ENCODE peak calls at places on chromosomes 6 and 20, in ten cellular contexts. One of them, this sample, is unnamed.

GRCh38 chr20:13207016-13207415 is 14.1 kb upstream of the ISM1 start:
- DNase-seq in OCI-LY7: no peak
- DNase-seq in AG09319: no peak
- DNase-seq in NCI-H2029: no peak
- DNase-seq in activated CD4-positive, alpha-beta T cell treated with anti-CD3 and anti-CD28 coated beads, Interleukin-2, amount 10 ng/mL, durations not matched to agents 7 days and 5 days: no peak
- DNase-seq in SHP77: no peak
- DNase-seq in hypothalamus: no peak
- DNase-seq in EL: no peak
- DNase-seq in NCI-H2081: no peak
- DNase-seq in kidney tubule cell: no peak
- DNase-seq in this sample: no peak

GRCh38 chr20:22771706-22772105 is 187.3 kb upstream of the FOXA2 start:
- DNase-seq in OCI-LY7: no peak
- DNase-seq in AG09319: no peak
- DNase-seq in NCI-H2029: no peak
- DNase-seq in activated CD4-positive, alpha-beta T cell treated with anti-CD3 and anti-CD28 coated beads, Interleukin-2, amount 10 ng/mL, durations not matched to agents 7 days and 5 days: no peak
- DNase-seq in SHP77: no peak
- DNase-seq in hypothalamus: no peak
- DNase-seq in EL: no peak
- DNase-seq in NCI-H2081: no peak
- DNase-seq in kidney tubule cell: peak
- DNase-seq in this sample: no peak

GRCh38 chr6:161481786-161482516 is 208.1 kb upstream of the AGPAT4 start:
- DNase-seq in OCI-LY7: no peak
- DNase-seq in AG09319: no peak
- DNase-seq in NCI-H2029: no peak
- DNase-seq in activated CD4-positive, alpha-beta T cell treated with anti-CD3 and anti-CD28 coated beads, Interleukin-2, amount 10 ng/mL, durations not matched to agents 7 days and 5 days: no peak
- DNase-seq in SHP77: no peak
- DNase-seq in hypothalamus: no peak
- DNase-seq in EL: no peak
- DNase-seq in NCI-H2081: no peak
- DNase-seq in kidney tubule cell: peak
- DNase-seq in this sample: no peak

GRCh38 chr6:34671801-34672656 is 24.5 kb downstream of the ILRUN start:
- DNase-seq in OCI-LY7: peak
- DNase-seq in AG09319: no peak
- DNase-seq in NCI-H2029: no peak
- DNase-seq in activated CD4-positive, alpha-beta T cell treated with anti-CD3 and anti-CD28 coated beads, Interleukin-2, amount 10 ng/mL, durations not matched to agents 7 days and 5 days: peak
- DNase-seq in SHP77: no peak
- DNase-seq in hypothalamus: no peak
- DNase-seq in EL: peak
- DNase-seq in NCI-H2081: no peak
- DNase-seq in kidney tubule cell: no peak
- DNase-seq in this sample: peak

GRCh38 chr20:9744551-9744950 is 94.3 kb downstream of the PAK5 start:
- DNase-seq in OCI-LY7: no peak
- DNase-seq in AG09319: no peak
- DNase-seq in NCI-H2029: no peak
- DNase-seq in activated CD4-positive, alpha-beta T cell treated with anti-CD3 and anti-CD28 coated beads, Interleukin-2, amount 10 ng/mL, durations not matched to agents 7 days and 5 days: no peak
- DNase-seq in SHP77: no peak
- DNase-seq in hypothalamus: no peak
- DNase-seq in EL: no peak
- DNase-seq in NCI-H2081: no peak
- DNase-seq in kidney tubule cell: no peak
- DNase-seq in this sample: peak

GRCh38 chr6:15689586-15690450 is 27.0 kb upstream of the DTNBP1 start:
- DNase-seq in OCI-LY7: no peak
- DNase-seq in AG09319: no peak
- DNase-seq in NCI-H2029: no peak
- DNase-seq in activated CD4-positive, alpha-beta T cell treated with anti-CD3 and anti-CD28 coated beads, Interleukin-2, amount 10 ng/mL, durations not matched to agents 7 days and 5 days: no peak
- DNase-seq in SHP77: no peak
- DNase-seq in hypothalamus: no peak
- DNase-seq in EL: no peak
- DNase-seq in NCI-H2081: no peak
- DNase-seq in kidney tubule cell: no peak
- DNase-seq in this sample: peak

GRCh38 chr20:48209102-48209501 is 423.8 kb upstream of the SULF2 start:
- DNase-seq in OCI-LY7: no peak
- DNase-seq in AG09319: no peak
- DNase-seq in NCI-H2029: no peak
- DNase-seq in activated CD4-positive, alpha-beta T cell treated with anti-CD3 and anti-CD28 coated beads, Interleukin-2, amount 10 ng/mL, durations not matched to agents 7 days and 5 days: no peak
- DNase-seq in SHP77: no peak
- DNase-seq in hypothalamus: no peak
- DNase-seq in EL: no peak
- DNase-seq in NCI-H2081: no peak
- DNase-seq in kidney tubule cell: no peak
- DNase-seq in this sample: no peak

GRCh38 chr20:43812216-43812615 is 85.4 kb upstream of the GTSF1L start:
- DNase-seq in OCI-LY7: no peak
- DNase-seq in AG09319: no peak
- DNase-seq in NCI-H2029: no peak
- DNase-seq in activated CD4-positive, alpha-beta T cell treated with anti-CD3 and anti-CD28 coated beads, Interleukin-2, amount 10 ng/mL, durations not matched to agents 7 days and 5 days: no peak
- DNase-seq in SHP77: no peak
- DNase-seq in hypothalamus: no peak
- DNase-seq in EL: no peak
- DNase-seq in NCI-H2081: no peak
- DNase-seq in kidney tubule cell: no peak
- DNase-seq in this sample: no peak

GRCh38 chr6:81451787-81452186 is 300.7 kb downstream of the TENT5A start:
- DNase-seq in OCI-LY7: no peak
- DNase-seq in AG09319: peak
- DNase-seq in NCI-H2029: peak
- DNase-seq in activated CD4-positive, alpha-beta T cell treated with anti-CD3 and anti-CD28 coated beads, Interleukin-2, amount 10 ng/mL, durations not matched to agents 7 days and 5 days: no peak
- DNase-seq in SHP77: peak
- DNase-seq in hypothalamus: no peak
- DNase-seq in EL: peak
- DNase-seq in NCI-H2081: no peak
- DNase-seq in kidney tubule cell: no peak
- DNase-seq in this sample: peak

GRCh38 chr6:6785163-6785521 is 196.6 kb downstream of the LY86 start:
- DNase-seq in OCI-LY7: no peak
- DNase-seq in AG09319: no peak
- DNase-seq in NCI-H2029: no peak
- DNase-seq in activated CD4-positive, alpha-beta T cell treated with anti-CD3 and anti-CD28 coated beads, Interleukin-2, amount 10 ng/mL, durations not matched to agents 7 days and 5 days: no peak
- DNase-seq in SHP77: no peak
- DNase-seq in hypothalamus: no peak
- DNase-seq in EL: no peak
- DNase-seq in NCI-H2081: no peak
- DNase-seq in kidney tubule cell: no peak
- DNase-seq in this sample: no peak

GRCh38 chr6:27242589-27243265 is 4.8 kb upstream of the PRSS16 start:
- DNase-seq in OCI-LY7: peak
- DNase-seq in AG09319: no peak
- DNase-seq in NCI-H2029: no peak
- DNase-seq in activated CD4-positive, alpha-beta T cell treated with anti-CD3 and anti-CD28 coated beads, Interleukin-2, amount 10 ng/mL, durations not matched to agents 7 days and 5 days: no peak
- DNase-seq in SHP77: no peak
- DNase-seq in hypothalamus: no peak
- DNase-seq in EL: no peak
- DNase-seq in NCI-H2081: no peak
- DNase-seq in kidney tubule cell: no peak
- DNase-seq in this sample: no peak

GRCh38 chr6:125224236-125224861 is 70.8 kb downstream of the TPD52L1 start:
- DNase-seq in OCI-LY7: no peak
- DNase-seq in AG09319: no peak
- DNase-seq in NCI-H2029: no peak
- DNase-seq in activated CD4-positive, alpha-beta T cell treated with anti-CD3 and anti-CD28 coated beads, Interleukin-2, amount 10 ng/mL, durations not matched to agents 7 days and 5 days: no peak
- DNase-seq in SHP77: no peak
- DNase-seq in hypothalamus: no peak
- DNase-seq in EL: peak
- DNase-seq in NCI-H2081: no peak
- DNase-seq in kidney tubule cell: no peak
- DNase-seq in this sample: no peak

GRCh38 chr6:137808836-137809315 is 58.2 kb upstream of the TNFAIP3 start:
- DNase-seq in OCI-LY7: no peak
- DNase-seq in AG09319: no peak
- DNase-seq in NCI-H2029: no peak
- DNase-seq in activated CD4-positive, alpha-beta T cell treated with anti-CD3 and anti-CD28 coated beads, Interleukin-2, amount 10 ng/mL, durations not matched to agents 7 days and 5 days: no peak
- DNase-seq in SHP77: no peak
- DNase-seq in hypothalamus: no peak
- DNase-seq in EL: no peak
- DNase-seq in NCI-H2081: no peak
- DNase-seq in kidney tubule cell: peak
- DNase-seq in this sample: no peak

GRCh38 chr6:160733045-160733646 is 31.1 kb downstream of the PLG start:
- DNase-seq in OCI-LY7: peak
- DNase-seq in AG09319: peak
- DNase-seq in NCI-H2029: peak
- DNase-seq in activated CD4-positive, alpha-beta T cell treated with anti-CD3 and anti-CD28 coated beads, Interleukin-2, amount 10 ng/mL, durations not matched to agents 7 days and 5 days: peak
- DNase-seq in SHP77: peak
- DNase-seq in hypothalamus: peak
- DNase-seq in EL: peak
- DNase-seq in NCI-H2081: peak
- DNase-seq in kidney tubule cell: peak
- DNase-seq in this sample: peak

GRCh38 chr20:24309596-24309995 is 159.8 kb upstream of the SYNDIG1 start:
- DNase-seq in OCI-LY7: no peak
- DNase-seq in AG09319: no peak
- DNase-seq in NCI-H2029: no peak
- DNase-seq in activated CD4-positive, alpha-beta T cell treated with anti-CD3 and anti-CD28 coated beads, Interleukin-2, amount 10 ng/mL, durations not matched to agents 7 days and 5 days: no peak
- DNase-seq in SHP77: no peak
- DNase-seq in hypothalamus: no peak
- DNase-seq in EL: no peak
- DNase-seq in NCI-H2081: no peak
- DNase-seq in kidney tubule cell: peak
- DNase-seq in this sample: no peak

GRCh38 chr6:82841309-82841708 is 224.3 kb downstream of the UBE3D start:
- DNase-seq in OCI-LY7: no peak
- DNase-seq in AG09319: no peak
- DNase-seq in NCI-H2029: no peak
- DNase-seq in activated CD4-positive, alpha-beta T cell treated with anti-CD3 and anti-CD28 coated beads, Interleukin-2, amount 10 ng/mL, durations not matched to agents 7 days and 5 days: no peak
- DNase-seq in SHP77: no peak
- DNase-seq in hypothalamus: no peak
- DNase-seq in EL: no peak
- DNase-seq in NCI-H2081: no peak
- DNase-seq in kidney tubule cell: peak
- DNase-seq in this sample: no peak

GRCh38 chr6:131656667-131657066 is 19.6 kb downstream of the ENPP3 start:
- DNase-seq in OCI-LY7: no peak
- DNase-seq in AG09319: no peak
- DNase-seq in NCI-H2029: no peak
- DNase-seq in activated CD4-positive, alpha-beta T cell treated with anti-CD3 and anti-CD28 coated beads, Interleukin-2, amount 10 ng/mL, durations not matched to agents 7 days and 5 days: no peak
- DNase-seq in SHP77: no peak
- DNase-seq in hypothalamus: no peak
- DNase-seq in EL: no peak
- DNase-seq in NCI-H2081: no peak
- DNase-seq in kidney tubule cell: no peak
- DNase-seq in this sample: no peak

GRCh38 chr6:97215157-97215769 is 67.8 kb downstream of the MMS22L start:
- DNase-seq in OCI-LY7: peak
- DNase-seq in AG09319: peak
- DNase-seq in NCI-H2029: no peak
- DNase-seq in activated CD4-positive, alpha-beta T cell treated with anti-CD3 and anti-CD28 coated beads, Interleukin-2, amount 10 ng/mL, durations not matched to agents 7 days and 5 days: no peak
- DNase-seq in SHP77: peak
- DNase-seq in hypothalamus: peak
- DNase-seq in EL: peak
- DNase-seq in NCI-H2081: no peak
- DNase-seq in kidney tubule cell: peak
- DNase-seq in this sample: peak

GRCh38 chr6:106092279-106092678 is 6.1 kb downstream of the PRDM1 start:
- DNase-seq in OCI-LY7: no peak
- DNase-seq in AG09319: no peak
- DNase-seq in NCI-H2029: no peak
- DNase-seq in activated CD4-positive, alpha-beta T cell treated with anti-CD3 and anti-CD28 coated beads, Interleukin-2, amount 10 ng/mL, durations not matched to agents 7 days and 5 days: no peak
- DNase-seq in SHP77: no peak
- DNase-seq in hypothalamus: no peak
- DNase-seq in EL: no peak
- DNase-seq in NCI-H2081: no peak
- DNase-seq in kidney tubule cell: no peak
- DNase-seq in this sample: no peak

GRCh38 chr6:82072113-82072512 is 175.4 kb downstream of the IBTK start:
- DNase-seq in OCI-LY7: no peak
- DNase-seq in AG09319: no peak
- DNase-seq in NCI-H2029: peak
- DNase-seq in activated CD4-positive, alpha-beta T cell treated with anti-CD3 and anti-CD28 coated beads, Interleukin-2, amount 10 ng/mL, durations not matched to agents 7 days and 5 days: no peak
- DNase-seq in SHP77: peak
- DNase-seq in hypothalamus: no peak
- DNase-seq in EL: no peak
- DNase-seq in NCI-H2081: peak
- DNase-seq in kidney tubule cell: peak
- DNase-seq in this sample: no peak

GRCh38 chr20:10558635-10559187 is 115.1 kb downstream of the JAG1 start:
- DNase-seq in OCI-LY7: no peak
- DNase-seq in AG09319: no peak
- DNase-seq in NCI-H2029: no peak
- DNase-seq in activated CD4-positive, alpha-beta T cell treated with anti-CD3 and anti-CD28 coated beads, Interleukin-2, amount 10 ng/mL, durations not matched to agents 7 days and 5 days: peak
- DNase-seq in SHP77: no peak
- DNase-seq in hypothalamus: no peak
- DNase-seq in EL: peak
- DNase-seq in NCI-H2081: no peak
- DNase-seq in kidney tubule cell: peak
- DNase-seq in this sample: no peak

GRCh38 chr6:56382416-56382940 is 135.1 kb upstream of the COL21A1 start:
- DNase-seq in OCI-LY7: no peak
- DNase-seq in AG09319: no peak
- DNase-seq in NCI-H2029: no peak
- DNase-seq in activated CD4-positive, alpha-beta T cell treated with anti-CD3 and anti-CD28 coated beads, Interleukin-2, amount 10 ng/mL, durations not matched to agents 7 days and 5 days: no peak
- DNase-seq in SHP77: no peak
- DNase-seq in hypothalamus: no peak
- DNase-seq in EL: no peak
- DNase-seq in NCI-H2081: no peak
- DNase-seq in kidney tubule cell: no peak
- DNase-seq in this sample: peak

GRCh38 chr20:51660741-51661608 is 107.2 kb downstream of the ATP9A start:
- DNase-seq in OCI-LY7: no peak
- DNase-seq in AG09319: peak
- DNase-seq in NCI-H2029: no peak
- DNase-seq in activated CD4-positive, alpha-beta T cell treated with anti-CD3 and anti-CD28 coated beads, Interleukin-2, amount 10 ng/mL, durations not matched to agents 7 days and 5 days: no peak
- DNase-seq in SHP77: no peak
- DNase-seq in hypothalamus: no peak
- DNase-seq in EL: peak
- DNase-seq in NCI-H2081: no peak
- DNase-seq in kidney tubule cell: peak
- DNase-seq in this sample: no peak

GRCh38 chr20:19737025-19737424 is 21.0 kb upstream of the RIN2 start:
- DNase-seq in OCI-LY7: no peak
- DNase-seq in AG09319: no peak
- DNase-seq in NCI-H2029: no peak
- DNase-seq in activated CD4-positive, alpha-beta T cell treated with anti-CD3 and anti-CD28 coated beads, Interleukin-2, amount 10 ng/mL, durations not matched to agents 7 days and 5 days: no peak
- DNase-seq in SHP77: no peak
- DNase-seq in hypothalamus: no peak
- DNase-seq in EL: peak
- DNase-seq in NCI-H2081: no peak
- DNase-seq in kidney tubule cell: peak
- DNase-seq in this sample: peak

GRCh38 chr6:37038297-37039198 is 33.1 kb downstream of the FGD2 start:
- DNase-seq in OCI-LY7: no peak
- DNase-seq in AG09319: no peak
- DNase-seq in NCI-H2029: no peak
- DNase-seq in activated CD4-positive, alpha-beta T cell treated with anti-CD3 and anti-CD28 coated beads, Interleukin-2, amount 10 ng/mL, durations not matched to agents 7 days and 5 days: no peak
- DNase-seq in SHP77: peak
- DNase-seq in hypothalamus: peak
- DNase-seq in EL: no peak
- DNase-seq in NCI-H2081: no peak
- DNase-seq in kidney tubule cell: no peak
- DNase-seq in this sample: no peak

GRCh38 chr6:32622545-32623401 is 14.4 kb upstream of the HLA-DQA1 start:
- DNase-seq in OCI-LY7: peak
- DNase-seq in AG09319: no peak
- DNase-seq in NCI-H2029: no peak
- DNase-seq in activated CD4-positive, alpha-beta T cell treated with anti-CD3 and anti-CD28 coated beads, Interleukin-2, amount 10 ng/mL, durations not matched to agents 7 days and 5 days: peak
- DNase-seq in SHP77: no peak
- DNase-seq in hypothalamus: no peak
- DNase-seq in EL: peak
- DNase-seq in NCI-H2081: no peak
- DNase-seq in kidney tubule cell: peak
- DNase-seq in this sample: peak